ENCODE peak calls at places on chromosomes 16 and 17, in nine cellular contexts. K is right atrium auricular region, T is AG10803, L is adrenal gland, W is K562, O is cardiac muscle cell, N is tibial artery, E is breast epithelium, X is lower leg skin. P is an unnamed sample.

GRCh38 chr16:89974860-89975259 is 26.3 kb downstream of the DEF8 start:
- DNase-seq in K (no peak), T (no peak), L (no peak), W (no peak), O (no peak), N (no peak), E (no peak), X (no peak), P (no peak)

GRCh38 chr16:50884066-50884860 is 142.4 kb downstream of the CYLD start:
- DNase-seq in K (peak), T (no peak), L (peak), W (peak), O (no peak), N (no peak), E (no peak), X (no peak), P (no peak)

GRCh38 chr17:27438631-27439030 is 17.6 kb upstream of the KSR1 start:
- DNase-seq in K (no peak), T (no peak), L (no peak), W (no peak), O (peak), N (no peak), E (no peak), X (no peak), P (no peak)

GRCh38 chr17:1095853-1096675 is 83.7 kb downstream of the ABR start:
- DNase-seq in K (no peak), T (no peak), L (no peak), W (no peak), O (no peak), N (no peak), E (no peak), X (no peak), P (no peak)

GRCh38 chr17:31494259-31495048 is 103.0 kb downstream of the RAB11FIP4 start:
- DNase-seq in K (no peak), T (no peak), L (peak), W (no peak), O (no peak), N (no peak), E (no peak), X (no peak), P (no peak)

GRCh38 chr16:79950932-79951719 is 350.6 kb upstream of the MAF start:
- DNase-seq in K (no peak), T (no peak), L (peak), W (no peak), O (no peak), N (no peak), E (no peak), X (peak), P (no peak)

GRCh38 chr16:569445-570254 is at the start of gene PIGQ:
- DNase-seq in K (peak), T (peak), L (peak), W (peak), O (peak), N (peak), E (peak), X (peak), P (peak)

GRCh38 chr17:57109393-57110151 is 24.5 kb downstream of the AKAP1 start:
- DNase-seq in K (no peak), T (no peak), L (no peak), W (no peak), O (peak), N (no peak), E (peak), X (no peak), P (no peak)

GRCh38 chr16:31861415-31861814 is 12.2 kb upstream of the ZNF267 start:
- DNase-seq in K (no peak), T (no peak), L (no peak), W (no peak), O (no peak), N (no peak), E (no peak), X (no peak), P (no peak)

GRCh38 chr17:9918804-9919352 is 13.8 kb upstream of the RCVRN start:
- DNase-seq in K (no peak), T (no peak), L (no peak), W (no peak), O (no peak), N (no peak), E (no peak), X (no peak), P (no peak)

GRCh38 chr17:48486557-48486956 is 44.3 kb downstream of the HOXB1 start:
- DNase-seq in K (no peak), T (peak), L (no peak), W (peak), O (peak), N (no peak), E (no peak), X (no peak), P (peak)

GRCh38 chr17:80805032-80805751 is 186.4 kb upstream of the CHMP6 start:
- DNase-seq in K (no peak), T (no peak), L (no peak), W (no peak), O (no peak), N (peak), E (no peak), X (no peak), P (no peak)

GRCh38 chr16:72850863-72851262 is 197.1 kb downstream of the ZFHX3 start:
- DNase-seq in K (no peak), T (peak), L (no peak), W (no peak), O (peak), N (peak), E (no peak), X (no peak), P (peak)

GRCh38 chr17:40107266-40107980 is 7.0 kb upstream of the NR1D1 start:
- DNase-seq in K (no peak), T (peak), L (no peak), W (no peak), O (peak), N (peak), E (peak), X (peak), P (peak)

DNA sequence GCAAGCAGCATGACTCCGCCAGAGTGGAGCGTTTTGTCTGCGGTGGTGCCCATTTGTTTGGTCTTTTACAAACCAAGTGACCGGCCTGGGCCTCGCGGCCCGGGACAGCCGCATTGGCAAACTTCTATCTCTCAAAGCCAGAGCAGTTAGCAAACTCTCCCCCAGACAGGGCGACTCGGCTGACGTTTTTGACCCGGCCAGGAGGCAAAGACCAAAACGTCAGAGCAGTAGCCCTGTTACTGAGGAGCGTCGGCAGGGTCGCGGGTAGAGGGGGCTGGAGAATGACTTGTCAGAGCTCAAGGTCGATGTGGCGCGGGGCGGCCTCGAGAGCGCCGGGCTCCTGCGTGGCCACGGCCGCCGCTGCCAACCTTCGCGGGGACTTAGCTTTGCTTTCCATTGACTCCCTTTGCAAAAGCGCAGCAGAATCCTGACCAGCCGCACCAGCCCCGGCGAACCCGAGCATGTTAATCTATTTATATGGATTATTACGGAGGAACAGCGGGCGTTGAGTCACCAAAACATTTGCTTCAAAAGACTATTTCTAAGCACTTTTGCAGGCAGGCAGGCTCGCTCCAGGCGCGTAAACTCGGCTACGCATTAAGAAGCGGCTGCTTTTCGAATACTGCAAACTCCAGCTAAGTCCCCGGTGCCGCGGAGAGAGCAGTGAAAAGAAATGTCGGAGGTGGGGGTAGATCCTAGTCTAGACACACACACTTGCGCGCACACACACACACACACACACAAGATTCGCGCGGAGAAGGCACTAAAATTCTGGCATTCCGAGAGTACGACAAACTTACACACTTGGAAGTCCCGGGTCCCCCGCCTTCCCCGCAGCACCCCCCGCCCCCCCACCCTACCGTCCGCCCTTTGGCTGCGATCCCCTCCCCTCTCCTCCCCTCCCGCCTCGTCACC is 600 bp upstream of the SOX9 start:
- DNase-seq in K (peak), T (peak), L (peak), W (no peak), O (peak), N (peak), E (peak), X (no peak), P (peak)
- TF ChIP-seq CTCF in K (no peak), T (no peak), L (no peak), W (no peak), O (no peak), N (no peak), E (no peak), X (no peak), P (no peak)

DNA sequence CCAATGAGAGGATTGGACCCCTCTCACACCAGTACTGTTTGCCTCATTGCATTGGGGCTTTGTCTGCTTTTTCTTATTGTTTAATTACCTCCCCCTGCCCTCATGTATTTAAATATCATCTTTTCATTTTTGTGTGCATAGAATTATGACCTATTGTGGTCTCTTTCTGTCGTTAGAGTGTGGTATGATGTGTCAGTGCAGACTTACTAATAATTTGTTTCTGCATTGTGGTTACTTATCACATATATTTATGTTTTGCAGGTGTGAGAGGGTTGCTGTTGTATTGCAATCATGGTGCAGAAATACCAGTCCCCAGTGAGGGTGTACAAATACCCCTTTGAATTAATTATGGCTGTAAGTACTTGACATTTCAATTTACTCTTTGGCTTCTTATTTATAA is 2.5 kb downstream of the SEC14L1 start:
- DNase-seq in K (no peak), T (no peak), L (no peak), W (no peak), O (no peak), N (no peak), E (no peak), X (no peak), P (no peak)
- H3K4me3 ChIP-seq in K (peak), T (no peak), L (peak), W (no peak), O (no peak), N (peak), E (peak), X (no peak), P (no peak)

GRCh38 chr16:9013508-9013864 is 49.8 kb upstream of the USP7 start:
- DNase-seq in K (no peak), T (no peak), L (no peak), W (no peak), O (peak), N (no peak), E (no peak), X (no peak), P (no peak)

GRCh38 chr16:9014389-9014788 is 50.7 kb upstream of the USP7 start:
- DNase-seq in K (no peak), T (no peak), L (no peak), W (no peak), O (no peak), N (no peak), E (no peak), X (no peak), P (no peak)

GRCh38 chr16:9015489-9015888 is 51.8 kb upstream of the USP7 start:
- DNase-seq in K (no peak), T (no peak), L (no peak), W (no peak), O (no peak), N (no peak), E (no peak), X (no peak), P (no peak)

GRCh38 chr16:9012330-9012729 is 48.6 kb upstream of the USP7 start:
- DNase-seq in K (no peak), T (no peak), L (no peak), W (no peak), O (no peak), N (no peak), E (no peak), X (no peak), P (no peak)

GRCh38 chr16:9012848-9013507 is 49.3 kb upstream of the USP7 start:
- DNase-seq in K (no peak), T (no peak), L (no peak), W (peak), O (peak), N (no peak), E (no peak), X (no peak), P (no peak)
- TF ChIP-seq CTCF in K (no peak), T (no peak), L (no peak), W (no peak), O (no peak), N (no peak), E (no peak), X (no peak), P (no peak)

GRCh38 chr16:88022076-88023042 is 71.1 kb downstream of the BANP start:
- DNase-seq in K (no peak), T (no peak), L (no peak), W (no peak), O (no peak), N (no peak), E (no peak), X (no peak), P (no peak)
- H3K4me3 ChIP-seq in K (no peak), T (no peak), L (no peak), W (no peak), O (no peak), N (no peak), E (no peak), X (no peak), P (no peak)

DNA sequence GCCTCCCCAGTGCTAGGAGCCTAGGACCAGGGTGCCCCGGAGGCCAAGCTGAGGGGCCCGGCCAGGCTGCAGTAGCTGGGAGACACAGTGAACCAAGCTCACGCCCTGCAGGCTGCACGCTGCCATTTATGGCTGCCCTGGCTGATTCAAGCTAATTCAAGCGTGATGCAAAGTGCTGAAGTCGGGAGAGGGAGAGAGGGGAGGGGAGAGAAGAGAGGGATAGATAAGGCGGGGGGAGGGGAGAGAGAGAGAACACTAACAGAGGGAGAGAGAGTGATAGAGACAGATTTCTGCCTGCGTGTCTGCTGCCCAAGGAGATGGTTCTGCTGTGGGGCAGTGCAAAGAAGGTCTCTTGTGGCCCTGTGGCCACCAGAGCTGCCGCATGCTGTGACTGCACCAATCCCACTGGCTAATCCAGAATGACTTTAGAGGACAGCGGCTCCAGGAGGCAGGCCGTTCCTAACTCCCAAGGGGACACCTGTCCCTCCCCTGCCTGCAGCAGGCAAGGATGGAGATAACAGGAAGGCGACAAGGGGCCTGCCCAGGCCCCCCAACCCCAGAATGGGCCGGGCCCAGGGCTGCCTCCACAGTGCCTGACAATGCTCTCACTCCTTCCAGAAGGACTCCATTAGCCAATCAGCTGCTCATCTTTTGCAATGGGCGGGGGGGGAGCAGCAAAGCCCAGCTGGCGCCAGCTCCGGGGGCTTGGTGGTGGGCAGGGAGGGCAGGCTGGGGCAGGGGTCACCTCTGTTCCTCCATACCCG is 12.9 kb downstream of the MXRA7 start:
- DNase-seq in K (no peak), T (no peak), L (peak), W (peak), O (peak), N (no peak), E (no peak), X (no peak), P (peak)
- TF ChIP-seq CTCF in K (no peak), T (no peak), L (no peak), W (no peak), O (no peak), N (peak), E (no peak), X (no peak), P (no peak)

GRCh38 chr17:8072727-8073461 is 14.6 kb downstream of the ALOX12B start:
- DNase-seq in K (no peak), T (no peak), L (peak), W (no peak), O (no peak), N (no peak), E (no peak), X (no peak), P (no peak)
- H3K4me3 ChIP-seq in K (no peak), T (no peak), L (no peak), W (no peak), O (peak), N (no peak), E (peak), X (no peak), P (no peak)

GRCh38 chr16:75406943-75407342 is 26.4 kb downstream of the CFDP1 start:
- DNase-seq in K (no peak), T (no peak), L (no peak), W (no peak), O (no peak), N (no peak), E (no peak), X (no peak), P (no peak)

GRCh38 chr16:75402174-75402820 is 31.0 kb downstream of the CFDP1 start:
- DNase-seq in K (no peak), T (peak), L (no peak), W (no peak), O (peak), N (no peak), E (no peak), X (no peak), P (peak)

GRCh38 chr16:75398333-75398732 is 35.0 kb downstream of the CFDP1 start:
- DNase-seq in K (no peak), T (no peak), L (peak), W (no peak), O (peak), N (no peak), E (no peak), X (no peak), P (no peak)

GRCh38 chr16:75401697-75402096 is 31.6 kb downstream of the CFDP1 start:
- DNase-seq in K (no peak), T (no peak), L (no peak), W (no peak), O (no peak), N (no peak), E (no peak), X (no peak), P (no peak)

GRCh38 chr16:75402821-75403475 is 30.4 kb downstream of the CFDP1 start:
- DNase-seq in K (no peak), T (peak), L (peak), W (peak), O (peak), N (no peak), E (no peak), X (no peak), P (peak)
- TF ChIP-seq CTCF in K (peak), T (peak), L (peak), W (peak), O (peak), N (peak), E (peak), X (no peak), P (peak)

DNA sequence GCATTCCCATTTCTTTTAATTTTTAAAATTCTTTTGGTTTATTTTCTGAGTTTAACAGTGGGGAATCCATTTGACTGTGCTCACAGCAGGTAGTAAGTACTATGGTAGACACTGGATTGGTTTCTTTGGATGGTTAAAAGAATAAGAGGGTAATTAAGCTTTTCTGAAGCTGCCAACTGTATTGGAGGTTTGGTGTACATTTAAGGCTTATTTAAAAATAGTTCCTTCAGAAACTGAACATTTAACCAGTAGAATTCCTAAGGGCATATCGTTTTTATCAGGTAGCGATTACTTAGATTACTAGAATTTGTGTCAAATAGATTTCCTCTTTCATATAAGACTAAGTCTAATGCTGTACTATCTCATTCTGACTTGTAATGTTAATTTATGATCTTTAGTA is 162.4 kb downstream of the PPM1E start:
- DNase-seq in K (no peak), T (no peak), L (no peak), W (no peak), O (no peak), N (no peak), E (no peak), X (no peak), P (no peak)
- H3K4me3 ChIP-seq in K (no peak), T (no peak), L (no peak), W (no peak), O (no peak), N (no peak), E (no peak), X (no peak), P (no peak)

P was measured in fibroblast of the aortic adventitia.